ENCODE peak calls at places on chromosomes 4 and X, in six cellular contexts. Y, D, X, U, J and C are unnamed samples.

GRCh38 chr4:33512397-33512796 is 2731.9 kb downstream of the ARAP2 start:
- DNase-seq in Y (peak; percentile 6), D (no peak), X (no peak), U (no peak), J (no peak), C (no peak)

GRCh38 chrX:110381216-110381615 is 22.6 kb downstream of the RTL9 start:
- DNase-seq in Y (no peak), D (peak; percentile 27), X (peak; percentile 30), U (no peak), J (no peak), C (peak; percentile 60)

GRCh38 chrX:125203379-125203736 is 116.3 kb upstream of the TEX13C start:
- DNase-seq in Y (no peak), D (no peak), X (no peak), U (peak; percentile 4), J (peak; percentile 51), C (no peak)

GRCh38 chr4:865121-865465 is 39.2 kb upstream of the CPLX1 start:
- DNase-seq in Y (no peak), D (no peak), X (no peak), U (no peak), J (no peak), C (no peak)

GRCh38 chr4:572594-572993 is 3.5 kb downstream of the TMEM271 start:
- DNase-seq in Y (no peak), D (no peak), X (no peak), U (no peak), J (no peak), C (no peak)

GRCh38 chrX:154490021-154490413 is 412 bp downstream of the SLC10A3 start:
- DNase-seq in Y (no peak), D (peak; percentile 41), X (peak; percentile 61), U (peak; percentile 45), J (no peak), C (peak; percentile 67)

GRCh38 chrX:2928127-2928582 is 984 bp downstream of the ARSD start:
- DNase-seq in Y (peak; percentile 10), D (no peak), X (peak; percentile 80), U (no peak), J (peak; percentile 69), C (peak; percentile 49)

GRCh38 chr4:38803833-38804653 is 548 bp downstream of the TLR1 start:
- DNase-seq in Y (no peak), D (no peak), X (peak; percentile 31), U (peak; percentile 41), J (no peak), C (peak; percentile 11)

GRCh38 chr4:55906323-55906722 is 42.4 kb upstream of the CEP135 start:
- DNase-seq in Y (no peak), D (no peak), X (no peak), U (no peak), J (no peak), C (no peak)

GRCh38 chr4:155657985-155658384 is 8.7 kb upstream of the GUCY1A1 start:
- DNase-seq in Y (no peak), D (no peak), X (no peak), U (no peak), J (no peak), C (no peak)

GRCh38 chr4:124530464-124531077 is 182.0 kb downstream of the ANKRD50 start:
- DNase-seq in Y (no peak), D (no peak), X (no peak), U (no peak), J (no peak), C (peak; percentile 42)